ENCODE peak calls at places on chromosomes 2 and 18, in six cellular contexts. One of them, this sample, is unnamed.

GRCh38 chr2:200746301-200746700 is 65.4 kb upstream of the BZW1 start:
- DNase-seq in H9: no peak
- DNase-seq in mesenchymal stem cell: no peak
- DNase-seq in mesendoderm: peak
- DNase-seq in IMR-90: no peak
- DNase-seq in H1: no peak
- DNase-seq in this sample: no peak

GRCh38 chr2:121205321-121205942 is 79.6 kb downstream of the TFCP2L1 start:
- DNase-seq in H9: no peak
- DNase-seq in mesenchymal stem cell: no peak
- DNase-seq in mesendoderm: no peak
- DNase-seq in IMR-90: no peak
- DNase-seq in H1: no peak
- DNase-seq in this sample: no peak

GRCh38 chr2:28638102-28638501 is 113.5 kb upstream of the PPP1CB start:
- DNase-seq in H9: no peak
- DNase-seq in mesenchymal stem cell: no peak
- DNase-seq in mesendoderm: no peak
- DNase-seq in IMR-90: no peak
- DNase-seq in H1: no peak
- DNase-seq in this sample: no peak

GRCh38 chr2:193556766-193557470 is 1362.2 kb upstream of the TMEFF2 start:
- DNase-seq in H9: no peak
- DNase-seq in mesenchymal stem cell: no peak
- DNase-seq in mesendoderm: no peak
- DNase-seq in IMR-90: no peak
- DNase-seq in H1: no peak
- DNase-seq in this sample: no peak

GRCh38 chr18:50659091-50660003 is 99.5 kb downstream of the MAPK4 start:
- DNase-seq in H9: no peak
- DNase-seq in mesenchymal stem cell: no peak
- DNase-seq in mesendoderm: peak
- DNase-seq in IMR-90: peak
- DNase-seq in H1: no peak
- DNase-seq in this sample: no peak

GRCh38 chr2:118969734-118970395 is 27.9 kb downstream of the MARCO start:
- DNase-seq in H9: no peak
- DNase-seq in mesenchymal stem cell: no peak
- DNase-seq in mesendoderm: peak
- DNase-seq in IMR-90: no peak
- DNase-seq in H1: no peak
- DNase-seq in this sample: no peak

GRCh38 chr18:7592305-7593071 is 25.4 kb downstream of the PTPRM start:
- DNase-seq in H9: peak
- DNase-seq in mesenchymal stem cell: no peak
- DNase-seq in mesendoderm: peak
- DNase-seq in IMR-90: no peak
- DNase-seq in H1: no peak
- DNase-seq in this sample: no peak

GRCh38 chr2:132757676-132758075 is 87.7 kb upstream of the LYPD1 start:
- DNase-seq in H9: no peak
- DNase-seq in mesenchymal stem cell: peak
- DNase-seq in mesendoderm: peak
- DNase-seq in IMR-90: peak
- DNase-seq in H1: no peak
- DNase-seq in this sample: no peak

GRCh38 chr2:111100765-111101162 is 19.9 kb upstream of the BCL2L11 start:
- DNase-seq in H9: no peak
- DNase-seq in mesenchymal stem cell: no peak
- DNase-seq in mesendoderm: peak
- DNase-seq in IMR-90: no peak
- DNase-seq in H1: no peak
- DNase-seq in this sample: no peak

GRCh38 chr18:23300211-23300887 is 152.7 kb upstream of the RIOK3 start:
- DNase-seq in H9: no peak
- DNase-seq in mesenchymal stem cell: peak
- DNase-seq in mesendoderm: no peak
- DNase-seq in IMR-90: peak
- DNase-seq in H1: no peak
- DNase-seq in this sample: no peak

GRCh38 chr2:206349375-206349774 is 74.9 kb downstream of the ZDBF2 start:
- DNase-seq in H9: no peak
- DNase-seq in mesenchymal stem cell: no peak
- DNase-seq in mesendoderm: no peak
- DNase-seq in IMR-90: no peak
- DNase-seq in H1: no peak
- DNase-seq in this sample: no peak
- H2BK15ac ChIP-seq in H9: no peak
- H2BK15ac ChIP-seq in mesenchymal stem cell: no peak
- H2BK15ac ChIP-seq in mesendoderm: no peak
- H2BK15ac ChIP-seq in IMR-90: no peak
- H2BK15ac ChIP-seq in H1: no peak
- H2BK15ac ChIP-seq in this sample: no peak

GRCh38 chr2:174824098-174824497 is 59.8 kb upstream of the CHRNA1 start:
- DNase-seq in H9: no peak
- DNase-seq in mesenchymal stem cell: no peak
- DNase-seq in mesendoderm: no peak
- DNase-seq in IMR-90: no peak
- DNase-seq in H1: no peak
- DNase-seq in this sample: no peak

GRCh38 chr2:174829550-174829949 is 65.3 kb upstream of the CHRNA1 start:
- DNase-seq in H9: no peak
- DNase-seq in mesenchymal stem cell: no peak
- DNase-seq in mesendoderm: no peak
- DNase-seq in IMR-90: peak
- DNase-seq in H1: no peak
- DNase-seq in this sample: no peak

GRCh38 chr2:174830561-174830960 is 66.3 kb upstream of the CHRNA1 start:
- DNase-seq in H9: no peak
- DNase-seq in mesenchymal stem cell: no peak
- DNase-seq in mesendoderm: no peak
- DNase-seq in IMR-90: no peak
- DNase-seq in H1: no peak
- DNase-seq in this sample: no peak

GRCh38 chr2:174826051-174826450 is 61.8 kb upstream of the CHRNA1 start:
- DNase-seq in H9: no peak
- DNase-seq in mesenchymal stem cell: peak
- DNase-seq in mesendoderm: no peak
- DNase-seq in IMR-90: no peak
- DNase-seq in H1: no peak
- DNase-seq in this sample: no peak

GRCh38 chr2:174827371-174828369 is 63.4 kb upstream of the CHRNA1 start:
- DNase-seq in H9: no peak
- DNase-seq in mesenchymal stem cell: peak
- DNase-seq in mesendoderm: peak
- DNase-seq in IMR-90: peak
- DNase-seq in H1: no peak
- DNase-seq in this sample: no peak
- H3K18ac ChIP-seq in H9: peak
- H3K18ac ChIP-seq in mesenchymal stem cell: peak
- H3K18ac ChIP-seq in mesendoderm: no peak
- H3K18ac ChIP-seq in IMR-90: peak
- H3K18ac ChIP-seq in H1: peak
- H3K18ac ChIP-seq in this sample: no peak

GRCh38 chr2:236813806-236814205 is 244.2 kb downstream of the ACKR3 start:
- DNase-seq in H9: no peak
- DNase-seq in mesenchymal stem cell: no peak
- DNase-seq in mesendoderm: no peak
- DNase-seq in IMR-90: no peak
- DNase-seq in H1: no peak
- DNase-seq in this sample: no peak
- H2BK15ac ChIP-seq in H9: peak
- H2BK15ac ChIP-seq in mesenchymal stem cell: no peak
- H2BK15ac ChIP-seq in mesendoderm: no peak
- H2BK15ac ChIP-seq in IMR-90: no peak
- H2BK15ac ChIP-seq in H1: no peak
- H2BK15ac ChIP-seq in this sample: no peak

GRCh38 chr2:172556284-172557033 is 569 bp downstream of the PDK1 start:
- DNase-seq in H9: peak
- DNase-seq in mesenchymal stem cell: peak
- DNase-seq in mesendoderm: peak
- DNase-seq in IMR-90: peak
- DNase-seq in H1: peak
- DNase-seq in this sample: peak

GRCh38 chr2:172552547-172553291 is 3.2 kb upstream of the PDK1 start:
- DNase-seq in H9: no peak
- DNase-seq in mesenchymal stem cell: peak
- DNase-seq in mesendoderm: no peak
- DNase-seq in IMR-90: peak
- DNase-seq in H1: no peak
- DNase-seq in this sample: no peak

GRCh38 chr2:172554352-172555271 is 1.3 kb upstream of the PDK1 start:
- DNase-seq in H9: no peak
- DNase-seq in mesenchymal stem cell: no peak
- DNase-seq in mesendoderm: peak
- DNase-seq in IMR-90: no peak
- DNase-seq in H1: no peak
- DNase-seq in this sample: no peak

GRCh38 chr2:172555522-172556283 is at the start of gene PDK1:
- DNase-seq in H9: peak
- DNase-seq in mesenchymal stem cell: peak
- DNase-seq in mesendoderm: peak
- DNase-seq in IMR-90: peak
- DNase-seq in H1: peak
- DNase-seq in this sample: peak

DNA sequence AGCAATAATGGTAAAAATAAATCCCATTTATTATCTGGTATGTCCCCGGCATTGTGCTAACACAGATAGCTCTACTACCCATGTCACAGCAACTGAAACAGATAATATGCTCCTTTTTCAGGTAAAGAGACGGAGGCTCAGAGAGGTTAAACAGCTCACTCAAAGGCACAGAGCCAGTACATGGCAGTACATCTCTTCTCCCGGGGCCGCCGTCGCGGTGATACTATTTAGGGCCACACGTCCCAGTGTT is 693 bp upstream of the PDK1 start:
- DNase-seq in H9: no peak
- DNase-seq in mesenchymal stem cell: no peak
- DNase-seq in mesendoderm: no peak
- DNase-seq in IMR-90: no peak
- DNase-seq in H1: no peak
- DNase-seq in this sample: no peak
- H3K18ac ChIP-seq in H9: peak
- H3K18ac ChIP-seq in mesenchymal stem cell: peak
- H3K18ac ChIP-seq in mesendoderm: peak
- H3K18ac ChIP-seq in IMR-90: peak
- H3K18ac ChIP-seq in H1: peak
- H3K18ac ChIP-seq in this sample: peak

DNA sequence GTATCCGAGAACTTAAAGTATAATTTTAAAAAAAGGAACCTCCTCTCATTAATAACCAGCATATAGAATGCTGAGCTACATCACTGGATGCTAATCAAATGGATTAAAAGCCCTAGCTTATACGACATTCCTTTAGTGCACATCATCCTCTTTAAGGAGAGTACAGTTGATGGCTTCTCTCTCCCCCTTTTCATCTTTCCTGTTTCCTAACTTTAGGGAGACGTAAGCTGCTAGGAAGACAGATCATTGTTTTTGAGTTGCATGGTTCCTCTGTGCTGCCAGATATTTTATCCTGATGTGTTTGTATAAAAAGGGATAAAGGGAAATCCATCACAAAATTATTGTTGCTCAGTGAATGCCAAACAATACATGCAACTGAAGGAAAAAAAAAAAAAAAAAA is 94.2 kb downstream of the SLC8A1 start:
- DNase-seq in H9: no peak
- DNase-seq in mesenchymal stem cell: no peak
- DNase-seq in mesendoderm: no peak
- DNase-seq in IMR-90: peak
- DNase-seq in H1: no peak
- DNase-seq in this sample: no peak
- H2BK15ac ChIP-seq in H9: no peak
- H2BK15ac ChIP-seq in mesenchymal stem cell: no peak
- H2BK15ac ChIP-seq in mesendoderm: no peak
- H2BK15ac ChIP-seq in IMR-90: no peak
- H2BK15ac ChIP-seq in H1: no peak
- H2BK15ac ChIP-seq in this sample: no peak

GRCh38 chr2:229268626-229269025 is 2.5 kb downstream of the PID1 start:
- DNase-seq in H9: no peak
- DNase-seq in mesenchymal stem cell: peak
- DNase-seq in mesendoderm: peak
- DNase-seq in IMR-90: peak
- DNase-seq in H1: no peak
- DNase-seq in this sample: no peak

GRCh38 chr2:229269146-229269545 is 1.9 kb downstream of the PID1 start:
- DNase-seq in H9: no peak
- DNase-seq in mesenchymal stem cell: no peak
- DNase-seq in mesendoderm: no peak
- DNase-seq in IMR-90: no peak
- DNase-seq in H1: no peak
- DNase-seq in this sample: no peak

GRCh38 chr2:229273384-229274338 is 2.6 kb upstream of the PID1 start:
- DNase-seq in H9: peak
- DNase-seq in mesenchymal stem cell: peak
- DNase-seq in mesendoderm: peak
- DNase-seq in IMR-90: peak
- DNase-seq in H1: peak
- DNase-seq in this sample: peak

GRCh38 chr2:229269986-229270385 is 1.1 kb downstream of the PID1 start:
- DNase-seq in H9: no peak
- DNase-seq in mesenchymal stem cell: peak
- DNase-seq in mesendoderm: peak
- DNase-seq in IMR-90: no peak
- DNase-seq in H1: no peak
- DNase-seq in this sample: no peak

GRCh38 chr2:229270551-229271410 is at the start of gene PID1:
- DNase-seq in H9: peak
- DNase-seq in mesenchymal stem cell: peak
- DNase-seq in mesendoderm: peak
- DNase-seq in IMR-90: peak
- DNase-seq in H1: no peak
- DNase-seq in this sample: peak
- H3K18ac ChIP-seq in H9: no peak
- H3K18ac ChIP-seq in mesenchymal stem cell: no peak
- H3K18ac ChIP-seq in mesendoderm: peak
- H3K18ac ChIP-seq in IMR-90: no peak
- H3K18ac ChIP-seq in H1: peak
- H3K18ac ChIP-seq in this sample: peak

GRCh38 chr2:20526146-20526545 is 79.3 kb downstream of the RHOB start:
- DNase-seq in H9: no peak
- DNase-seq in mesenchymal stem cell: peak
- DNase-seq in mesendoderm: no peak
- DNase-seq in IMR-90: peak
- DNase-seq in H1: no peak
- DNase-seq in this sample: no peak
- H2BK15ac ChIP-seq in H9: no peak
- H2BK15ac ChIP-seq in mesenchymal stem cell: no peak
- H2BK15ac ChIP-seq in mesendoderm: no peak
- H2BK15ac ChIP-seq in IMR-90: no peak
- H2BK15ac ChIP-seq in H1: no peak
- H2BK15ac ChIP-seq in this sample: no peak